ENCODE peak calls at places on chromosomes 5 and 9, in eight cellular contexts. One of them, this sample, is unnamed.

GRCh38 chr9:92618633-92619225 is 51.2 kb downstream of the IPPK start:
- DNase-seq in SJSA1: no peak
- DNase-seq in small intestine: no peak
- DNase-seq in CD8-positive, alpha-beta T cell: no peak
- DNase-seq in neural progenitor cell: no peak
- DNase-seq in breast epithelium: no peak
- DNase-seq in CD4-positive, CD25-positive, alpha-beta regulatory T cell: no peak
- DNase-seq in A673: no peak
- DNase-seq in this sample: no peak

GRCh38 chr5:177476531-177477233 is 3.2 kb upstream of the DBN1 start:
- DNase-seq in SJSA1: peak; percentile 77
- DNase-seq in small intestine: no peak
- DNase-seq in CD8-positive, alpha-beta T cell: no peak
- DNase-seq in neural progenitor cell: no peak
- DNase-seq in breast epithelium: no peak
- DNase-seq in CD4-positive, CD25-positive, alpha-beta regulatory T cell: no peak
- DNase-seq in A673: no peak
- DNase-seq in this sample: no peak

GRCh38 chr9:117247271-117247670 is 167.6 kb downstream of the ASTN2 start:
- DNase-seq in SJSA1: no peak
- DNase-seq in small intestine: peak; percentile 2
- DNase-seq in CD8-positive, alpha-beta T cell: no peak
- DNase-seq in neural progenitor cell: peak; percentile 45
- DNase-seq in breast epithelium: no peak
- DNase-seq in CD4-positive, CD25-positive, alpha-beta regulatory T cell: no peak
- DNase-seq in A673: peak; percentile 34
- DNase-seq in this sample: peak; percentile 55

GRCh38 chr9:130155647-130156046 is 16.6 kb upstream of the NCS1 start:
- DNase-seq in SJSA1: no peak
- DNase-seq in small intestine: no peak
- DNase-seq in CD8-positive, alpha-beta T cell: no peak
- DNase-seq in neural progenitor cell: no peak
- DNase-seq in breast epithelium: no peak
- DNase-seq in CD4-positive, CD25-positive, alpha-beta regulatory T cell: no peak
- DNase-seq in A673: no peak
- DNase-seq in this sample: no peak

GRCh38 chr5:3310551-3311340 is 284.9 kb upstream of the IRX1 start:
- DNase-seq in SJSA1: peak; percentile 29
- DNase-seq in small intestine: no peak
- DNase-seq in CD8-positive, alpha-beta T cell: no peak
- DNase-seq in neural progenitor cell: peak; percentile 35
- DNase-seq in breast epithelium: peak; percentile 85
- DNase-seq in CD4-positive, CD25-positive, alpha-beta regulatory T cell: no peak
- DNase-seq in A673: no peak
- DNase-seq in this sample: peak; percentile 91

GRCh38 chr5:66645039-66645438 is 48.8 kb downstream of the MAST4 start:
- DNase-seq in SJSA1: no peak
- DNase-seq in small intestine: no peak
- DNase-seq in CD8-positive, alpha-beta T cell: no peak
- DNase-seq in neural progenitor cell: no peak
- DNase-seq in breast epithelium: no peak
- DNase-seq in CD4-positive, CD25-positive, alpha-beta regulatory T cell: no peak
- DNase-seq in A673: no peak
- DNase-seq in this sample: no peak

GRCh38 chr9:104836235-104836634 is 72.3 kb downstream of the NIPSNAP3B start:
- DNase-seq in SJSA1: no peak
- DNase-seq in small intestine: no peak
- DNase-seq in CD8-positive, alpha-beta T cell: no peak
- DNase-seq in neural progenitor cell: no peak
- DNase-seq in breast epithelium: no peak
- DNase-seq in CD4-positive, CD25-positive, alpha-beta regulatory T cell: peak; percentile 29
- DNase-seq in A673: peak; percentile 57
- DNase-seq in this sample: no peak

GRCh38 chr5:181098642-181099452 is 32.1 kb downstream of the OR2V1 start:
- DNase-seq in SJSA1: no peak
- DNase-seq in small intestine: no peak
- DNase-seq in CD8-positive, alpha-beta T cell: no peak
- DNase-seq in neural progenitor cell: no peak
- DNase-seq in breast epithelium: no peak
- DNase-seq in CD4-positive, CD25-positive, alpha-beta regulatory T cell: no peak
- DNase-seq in A673: peak; percentile 29
- DNase-seq in this sample: no peak

GRCh38 chr9:72476617-72477375 is 44.6 kb upstream of the TMC1 start:
- DNase-seq in SJSA1: peak; percentile 42
- DNase-seq in small intestine: peak; percentile 86
- DNase-seq in CD8-positive, alpha-beta T cell: no peak
- DNase-seq in neural progenitor cell: no peak
- DNase-seq in breast epithelium: no peak
- DNase-seq in CD4-positive, CD25-positive, alpha-beta regulatory T cell: peak; percentile 39
- DNase-seq in A673: no peak
- DNase-seq in this sample: no peak

GRCh38 chr9:40926404-40927259 is 201.8 kb downstream of the FOXD4L6 start:
- DNase-seq in SJSA1: no peak
- DNase-seq in small intestine: no peak
- DNase-seq in CD8-positive, alpha-beta T cell: no peak
- DNase-seq in neural progenitor cell: no peak
- DNase-seq in breast epithelium: no peak
- DNase-seq in CD4-positive, CD25-positive, alpha-beta regulatory T cell: no peak
- DNase-seq in A673: no peak
- DNase-seq in this sample: no peak

GRCh38 chr9:40927851-40928802 is 200.4 kb downstream of the FOXD4L6 start:
- DNase-seq in SJSA1: no peak
- DNase-seq in small intestine: no peak
- DNase-seq in CD8-positive, alpha-beta T cell: no peak
- DNase-seq in neural progenitor cell: no peak
- DNase-seq in breast epithelium: no peak
- DNase-seq in CD4-positive, CD25-positive, alpha-beta regulatory T cell: no peak
- DNase-seq in A673: no peak
- DNase-seq in this sample: no peak

GRCh38 chr9:40927260-40927631 is 201.2 kb downstream of the FOXD4L6 start:
- DNase-seq in SJSA1: no peak
- DNase-seq in small intestine: no peak
- DNase-seq in CD8-positive, alpha-beta T cell: no peak
- DNase-seq in neural progenitor cell: no peak
- DNase-seq in breast epithelium: no peak
- DNase-seq in CD4-positive, CD25-positive, alpha-beta regulatory T cell: no peak
- DNase-seq in A673: no peak
- DNase-seq in this sample: no peak

GRCh38 chr9:40928803-40929487 is 199.5 kb downstream of the FOXD4L6 start:
- DNase-seq in SJSA1: no peak
- DNase-seq in small intestine: no peak
- DNase-seq in CD8-positive, alpha-beta T cell: no peak
- DNase-seq in neural progenitor cell: no peak
- DNase-seq in breast epithelium: no peak
- DNase-seq in CD4-positive, CD25-positive, alpha-beta regulatory T cell: no peak
- DNase-seq in A673: no peak
- DNase-seq in this sample: no peak

GRCh38 chr9:40925149-40925548 is 203.3 kb downstream of the FOXD4L6 start:
- DNase-seq in SJSA1: no peak
- DNase-seq in small intestine: no peak
- DNase-seq in CD8-positive, alpha-beta T cell: no peak
- DNase-seq in neural progenitor cell: no peak
- DNase-seq in breast epithelium: no peak
- DNase-seq in CD4-positive, CD25-positive, alpha-beta regulatory T cell: no peak
- DNase-seq in A673: no peak
- DNase-seq in this sample: no peak
- H3K9me3 ChIP-seq in SJSA1: peaks cover 13% of the 10 kb centered on the region
- H3K9me3 ChIP-seq in small intestine: peaks cover 7% of the 10 kb centered on the region
- H3K9me3 ChIP-seq in CD8-positive, alpha-beta T cell: peaks cover 62% of the 10 kb centered on the region
- H3K9me3 ChIP-seq in neural progenitor cell: peaks cover 38% of the 10 kb centered on the region
- H3K9me3 ChIP-seq in breast epithelium: peaks cover 89% of the 10 kb centered on the region
- H3K9me3 ChIP-seq in CD4-positive, CD25-positive, alpha-beta regulatory T cell: peaks cover 78% of the 10 kb centered on the region
- H3K9me3 ChIP-seq in A673: peaks cover 16% of the 10 kb centered on the region
- H3K9me3 ChIP-seq in this sample: no peaks in the 10 kb centered on the region

GRCh38 chr5:157821405-157821804 is 37.5 kb downstream of the CLINT1 start:
- DNase-seq in SJSA1: no peak
- DNase-seq in small intestine: no peak
- DNase-seq in CD8-positive, alpha-beta T cell: no peak
- DNase-seq in neural progenitor cell: no peak
- DNase-seq in breast epithelium: no peak
- DNase-seq in CD4-positive, CD25-positive, alpha-beta regulatory T cell: no peak
- DNase-seq in A673: no peak
- DNase-seq in this sample: no peak

GRCh38 chr5:157820593-157821252 is 38.2 kb downstream of the CLINT1 start:
- DNase-seq in SJSA1: peak; percentile 46
- DNase-seq in small intestine: peak; percentile 39
- DNase-seq in CD8-positive, alpha-beta T cell: peak; percentile 15
- DNase-seq in neural progenitor cell: peak; percentile 74
- DNase-seq in breast epithelium: no peak
- DNase-seq in CD4-positive, CD25-positive, alpha-beta regulatory T cell: peak; percentile 69
- DNase-seq in A673: peak; percentile 60
- DNase-seq in this sample: peak; percentile 13

GRCh38 chr5:157827429-157827828 is 31.5 kb downstream of the CLINT1 start:
- DNase-seq in SJSA1: no peak
- DNase-seq in small intestine: no peak
- DNase-seq in CD8-positive, alpha-beta T cell: no peak
- DNase-seq in neural progenitor cell: no peak
- DNase-seq in breast epithelium: no peak
- DNase-seq in CD4-positive, CD25-positive, alpha-beta regulatory T cell: no peak
- DNase-seq in A673: no peak
- DNase-seq in this sample: no peak

GRCh38 chr5:157821822-157822622 is 36.9 kb downstream of the CLINT1 start:
- DNase-seq in SJSA1: no peak
- DNase-seq in small intestine: no peak
- DNase-seq in CD8-positive, alpha-beta T cell: no peak
- DNase-seq in neural progenitor cell: no peak
- DNase-seq in breast epithelium: no peak
- DNase-seq in CD4-positive, CD25-positive, alpha-beta regulatory T cell: peak; percentile 17
- DNase-seq in A673: no peak
- DNase-seq in this sample: no peak

GRCh38 chr5:157823655-157824054 is 35.3 kb downstream of the CLINT1 start:
- DNase-seq in SJSA1: no peak
- DNase-seq in small intestine: no peak
- DNase-seq in CD8-positive, alpha-beta T cell: no peak
- DNase-seq in neural progenitor cell: no peak
- DNase-seq in breast epithelium: no peak
- DNase-seq in CD4-positive, CD25-positive, alpha-beta regulatory T cell: no peak
- DNase-seq in A673: no peak
- DNase-seq in this sample: no peak
- H3K27ac ChIP-seq in SJSA1: no peak overlapping the region
- H3K27ac ChIP-seq in small intestine: no peak overlapping the region
- H3K27ac ChIP-seq in CD8-positive, alpha-beta T cell: no peak overlapping the region
- H3K27ac ChIP-seq in neural progenitor cell: no peak overlapping the region
- H3K27ac ChIP-seq in breast epithelium: no peak overlapping the region
- H3K27ac ChIP-seq in CD4-positive, CD25-positive, alpha-beta regulatory T cell: no peak overlapping the region
- H3K27ac ChIP-seq in A673: no peak overlapping the region
- H3K27ac ChIP-seq in this sample: no peak overlapping the region

DNA sequence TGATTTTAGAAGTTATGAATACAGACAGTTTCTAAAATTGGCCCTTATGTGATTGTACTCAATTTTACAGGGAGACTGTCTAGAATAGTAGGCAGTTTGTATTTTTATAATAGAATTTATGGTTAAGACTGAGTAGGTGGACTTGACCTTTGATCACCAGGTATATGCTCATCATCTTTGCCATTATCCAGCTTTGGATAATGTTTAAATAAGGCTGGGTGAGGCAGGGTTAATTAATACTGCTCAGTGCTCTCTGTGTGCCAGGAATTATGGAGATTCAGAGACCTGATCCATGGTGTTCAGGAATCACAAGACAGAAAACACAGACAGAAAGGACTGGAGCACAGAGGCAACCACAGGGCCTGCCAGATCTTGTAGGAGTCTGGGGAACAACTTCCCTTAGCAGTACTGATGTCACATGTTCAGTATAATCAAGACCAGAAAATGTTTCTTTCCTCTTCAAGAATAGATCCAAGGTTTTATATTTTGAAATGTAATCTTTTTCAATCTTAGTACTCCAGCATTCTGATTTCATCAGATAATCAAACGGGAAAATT is 186.3 kb upstream of the ADCY2 start:
- DNase-seq in SJSA1: no peak
- DNase-seq in small intestine: peak; percentile 75
- DNase-seq in CD8-positive, alpha-beta T cell: no peak
- DNase-seq in neural progenitor cell: no peak
- DNase-seq in breast epithelium: no peak
- DNase-seq in CD4-positive, CD25-positive, alpha-beta regulatory T cell: no peak
- DNase-seq in A673: no peak
- DNase-seq in this sample: no peak
- H3K9me3 ChIP-seq in SJSA1: no peaks in the 10 kb centered on the region
- H3K9me3 ChIP-seq in small intestine: no peaks in the 10 kb centered on the region
- H3K9me3 ChIP-seq in CD8-positive, alpha-beta T cell: no peaks in the 10 kb centered on the region
- H3K9me3 ChIP-seq in neural progenitor cell: no peaks in the 10 kb centered on the region
- H3K9me3 ChIP-seq in breast epithelium: no peaks in the 10 kb centered on the region
- H3K9me3 ChIP-seq in CD4-positive, CD25-positive, alpha-beta regulatory T cell: no peaks in the 10 kb centered on the region
- H3K9me3 ChIP-seq in A673: no peaks in the 10 kb centered on the region
- H3K9me3 ChIP-seq in this sample: no peaks in the 10 kb centered on the region

GRCh38 chr5:160743027-160743426 is 109.0 kb downstream of the ATP10B start:
- DNase-seq in SJSA1: no peak
- DNase-seq in small intestine: no peak
- DNase-seq in CD8-positive, alpha-beta T cell: no peak
- DNase-seq in neural progenitor cell: no peak
- DNase-seq in breast epithelium: no peak
- DNase-seq in CD4-positive, CD25-positive, alpha-beta regulatory T cell: no peak
- DNase-seq in A673: no peak
- DNase-seq in this sample: no peak
- H3K27ac ChIP-seq in SJSA1: no peak overlapping the region
- H3K27ac ChIP-seq in small intestine: no peak overlapping the region
- H3K27ac ChIP-seq in CD8-positive, alpha-beta T cell: no peak overlapping the region
- H3K27ac ChIP-seq in neural progenitor cell: no peak overlapping the region
- H3K27ac ChIP-seq in breast epithelium: no peak overlapping the region
- H3K27ac ChIP-seq in CD4-positive, CD25-positive, alpha-beta regulatory T cell: no peak overlapping the region
- H3K27ac ChIP-seq in A673: no peak overlapping the region
- H3K27ac ChIP-seq in this sample: no peak overlapping the region

GRCh38 chr5:17838506-17838905 is 204.2 kb downstream of the TAF11L14 start:
- DNase-seq in SJSA1: no peak
- DNase-seq in small intestine: no peak
- DNase-seq in CD8-positive, alpha-beta T cell: no peak
- DNase-seq in neural progenitor cell: no peak
- DNase-seq in breast epithelium: no peak
- DNase-seq in CD4-positive, CD25-positive, alpha-beta regulatory T cell: no peak
- DNase-seq in A673: no peak
- DNase-seq in this sample: no peak
- H3K9me3 ChIP-seq in SJSA1: no peaks in the 10 kb centered on the region
- H3K9me3 ChIP-seq in small intestine: no peaks in the 10 kb centered on the region
- H3K9me3 ChIP-seq in CD8-positive, alpha-beta T cell: no peaks in the 10 kb centered on the region
- H3K9me3 ChIP-seq in neural progenitor cell: no peaks in the 10 kb centered on the region
- H3K9me3 ChIP-seq in breast epithelium: peaks cover 4% of the 10 kb centered on the region
- H3K9me3 ChIP-seq in CD4-positive, CD25-positive, alpha-beta regulatory T cell: no peaks in the 10 kb centered on the region
- H3K9me3 ChIP-seq in A673: no peaks in the 10 kb centered on the region
- H3K9me3 ChIP-seq in this sample: no peaks in the 10 kb centered on the region